ENCODE peak calls at places on chromosome 7, in five cellular contexts. Q is fibroblast of lung, T is astrocyte of the spinal cord, N is BE2C, S is OCI-LY7. K is an unnamed sample.

GRCh38 chr7:11707606-11708193 is 124.3 kb downstream of the THSD7A start:
- DNase-seq in S (no peak), Q (peak), T (peak), N (no peak), K (peak)

GRCh38 chr7:88835147-88835728 is 39.7 kb upstream of the TEX47 start:
- DNase-seq in S (peak), T (peak), Q (peak), N (peak), K (peak)

GRCh38 chr7:16026253-16027020 is 340.0 kb upstream of the MEOX2 start:
- DNase-seq in Q (peak), S (no peak), T (peak), N (no peak), K (no peak)

GRCh38 chr7:75948179-75948578 is 33.2 kb downstream of the POR start:
- DNase-seq in T (no peak), S (no peak), N (no peak), Q (no peak), K (no peak)

GRCh38 chr7:155418304-155418703 is 39.6 kb upstream of the EN2 start:
- DNase-seq in T (no peak), Q (no peak), S (no peak), N (no peak), K (no peak)

GRCh38 chr7:6106140-6106904 is 75.1 kb downstream of the ANKRD61 start:
- DNase-seq in Q (peak), N (no peak), T (peak), S (peak), K (peak)

GRCh38 chr7:132225216-132226030 is 350.8 kb downstream of the PLXNA4 start:
- DNase-seq in N (no peak), Q (no peak), S (no peak), T (no peak), K (no peak)

GRCh38 chr7:920351-921070 is 34.0 kb downstream of the ADAP1 start:
- DNase-seq in N (no peak), S (no peak), T (no peak), Q (no peak), K (no peak)

GRCh38 chr7:143405158-143405557 is 3.5 kb downstream of the EPHA1 start:
- DNase-seq in Q (no peak), N (no peak), T (no peak), S (no peak), K (no peak)

GRCh38 chr7:75642810-75643486 is 95.8 kb downstream of the HIP1 start:
- DNase-seq in T (peak), N (peak), Q (peak), S (peak), K (peak)

GRCh38 chr7:4129481-4130122 is 552.5 kb upstream of the FOXK1 start:
- DNase-seq in S (no peak), N (no peak), Q (no peak), T (no peak), K (no peak)

GRCh38 chr7:47458057-47458456 is 123.9 kb downstream of the TNS3 start:
- DNase-seq in T (peak), N (no peak), S (no peak), Q (peak), K (no peak)

GRCh38 chr7:132321387-132321786 is 254.9 kb downstream of the PLXNA4 start:
- DNase-seq in S (no peak), T (peak), Q (no peak), N (peak), K (no peak)

GRCh38 chr7:155644971-155645509 is 579 bp downstream of the RBM33 start:
- DNase-seq in T (peak), N (peak), S (peak), Q (peak), K (no peak)

GRCh38 chr7:94949532-94949931 is 42.1 kb downstream of the PPP1R9A start:
- DNase-seq in Q (no peak), N (no peak), T (no peak), S (no peak), K (no peak)

GRCh38 chr7:66948480-66949109 is 27.6 kb downstream of the TMEM248 start:
- DNase-seq in S (no peak), Q (no peak), N (no peak), T (no peak), K (no peak)

GRCh38 chr7:121169469-121169868 is 159.3 kb upstream of the WNT16 start:
- DNase-seq in T (no peak), S (no peak), N (no peak), Q (no peak), K (no peak)

GRCh38 chr7:32532716-32533115 is 37.4 kb downstream of the AVL9 start:
- DNase-seq in S (no peak), Q (no peak), N (no peak), T (no peak), K (no peak)

GRCh38 chr7:26436996-26437547 is 145.4 kb downstream of the SNX10 start:
- DNase-seq in N (no peak), T (no peak), Q (no peak), S (no peak), K (no peak)

GRCh38 chr7:6175642-6176041 is 96.8 kb downstream of the CYTH3 start:
- DNase-seq in N (no peak), Q (peak), S (no peak), T (peak), K (peak)

GRCh38 chr7:90777075-90777864 is 181.1 kb downstream of the CDK14 start:
- DNase-seq in N (no peak), T (no peak), S (no peak), Q (no peak), K (no peak)

GRCh38 chr7:32892521-32893224 is 1.1 kb upstream of the KBTBD2 start:
- DNase-seq in T (peak), N (peak), S (peak), Q (peak), K (no peak)

GRCh38 chr7:17934612-17935247 is 5.6 kb downstream of the SNX13 start:
- DNase-seq in N (no peak), T (no peak), S (no peak), Q (no peak), K (no peak)

GRCh38 chr7:17936321-17936720 is 4.0 kb downstream of the SNX13 start:
- DNase-seq in T (no peak), N (no peak), S (no peak), Q (no peak), K (no peak)

GRCh38 chr7:17939111-17939669 is 1.1 kb downstream of the SNX13 start:
- DNase-seq in Q (peak), S (peak), N (no peak), T (peak), K (no peak)

GRCh38 chr7:17939670-17940301 is 508 bp downstream of the SNX13 start:
- DNase-seq in N (peak), T (peak), Q (peak), S (peak), K (no peak)

GRCh38 chr7:17937506-17938115 is 2.7 kb downstream of the SNX13 start:
- DNase-seq in S (no peak), N (no peak), Q (peak), T (no peak), K (no peak)
- H3K4me3 ChIP-seq in S (peak), N (no peak), Q (peak), T (no peak), K (no peak)

GRCh38 chr7:101743241-101743994 is 74.0 kb upstream of the CUX1 start:
- DNase-seq in T (peak), Q (peak), N (peak), S (peak), K (peak)
- TF ChIP-seq CTCF in T (peak), Q (peak), N (peak), S (peak), K (peak)

DNA sequence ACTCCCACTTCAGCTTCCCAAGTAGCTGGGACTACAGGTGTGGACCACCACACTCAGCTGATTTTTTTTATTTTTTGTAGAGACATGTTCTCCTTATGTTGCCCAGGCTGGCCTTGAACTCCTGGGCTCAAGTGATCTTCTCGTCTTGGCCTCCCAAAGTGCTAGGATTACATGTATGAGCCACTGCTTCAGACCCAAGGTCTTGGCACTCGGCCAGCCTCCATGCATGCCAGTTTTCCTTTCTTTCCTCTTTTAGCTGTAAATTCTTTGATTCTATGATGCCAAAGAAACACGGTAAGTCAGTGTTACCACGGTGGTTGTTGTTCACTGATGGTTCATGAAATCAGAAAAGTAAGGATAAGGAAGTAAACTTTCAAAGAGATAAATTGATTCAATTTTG is 3.0 kb upstream of the MGAM start:
- DNase-seq in T (no peak), Q (no peak), N (no peak), S (no peak), K (no peak)
- H3K4me3 ChIP-seq in T (no peak), Q (no peak), N (no peak), S (no peak), K (no peak)

GRCh38 chr7:79282051-79282694 is 171.3 kb downstream of the MAGI2 start:
- DNase-seq in N (peak), S (no peak), Q (peak), T (peak), K (peak)
- TF ChIP-seq CTCF in N (peak), S (no peak), Q (peak), T (peak), K (peak)

K was measured in astrocyte of the cerebellum.